ENCODE peak calls at places on chromosomes 7 and 10, in eight cellular contexts. W is right atrium auricular region, Z is dorsolateral prefrontal cortex, Y is ovary, F is fibroblast of lung, R is transverse colon, C is astrocyte, O is RWPE2. L is an unnamed sample.

GRCh38 chr10:1604246-1604645 is 133.1 kb downstream of the ADARB2 start:
- DNase-seq in W (no peak), Z (no peak), Y (no peak), F (no peak), R (no peak), C (no peak), O (no peak), L (no peak)

GRCh38 chr10:3068201-3068967 is 1.0 kb downstream of the PFKP start:
- DNase-seq in W (peak), Z (peak), Y (peak), F (peak), R (peak), C (peak), O (no peak), L (peak)

GRCh38 chr7:131556912-131557457 is 557 bp upstream of the PODXL start:
- DNase-seq in W (no peak), Z (no peak), Y (no peak), F (no peak), R (no peak), C (no peak), O (no peak), L (no peak)

GRCh38 chr7:33425385-33425784 is 296.0 kb downstream of the BBS9 start:
- DNase-seq in W (no peak), Z (no peak), Y (no peak), F (peak), R (no peak), C (no peak), O (no peak), L (no peak)

GRCh38 chr10:6647811-6648526 is 67.9 kb upstream of the PRKCQ start:
- DNase-seq in W (no peak), Z (peak), Y (no peak), F (peak), R (peak), C (peak), O (peak), L (no peak)

GRCh38 chr10:133142523-133143199 is 17.4 kb upstream of the KNDC1 start:
- DNase-seq in W (no peak), Z (no peak), Y (no peak), F (no peak), R (no peak), C (no peak), O (peak), L (peak)

GRCh38 chr10:88975377-88975720 is 15.2 kb upstream of the FAS start:
- DNase-seq in W (no peak), Z (no peak), Y (no peak), F (no peak), R (no peak), C (no peak), O (no peak), L (no peak)

GRCh38 chr7:129958643-129959479 is 6.1 kb upstream of the UBE2H start:
- DNase-seq in W (peak), Z (no peak), Y (no peak), F (peak), R (peak), C (peak), O (peak), L (peak)

GRCh38 chr7:104962781-104963180 is 51.2 kb upstream of the KMT2E start:
- DNase-seq in W (no peak), Z (no peak), Y (no peak), F (no peak), R (no peak), C (no peak), O (peak), L (no peak)

GRCh38 chr7:24907311-24907886 is 72.6 kb downstream of the OSBPL3 start:
- DNase-seq in W (no peak), Z (no peak), Y (no peak), F (peak), R (no peak), C (peak), O (no peak), L (no peak)

GRCh38 chr10:111277685-111278084 is 200.9 kb downstream of the ADRA2A start:
- DNase-seq in W (no peak), Z (no peak), Y (no peak), F (no peak), R (no peak), C (no peak), O (no peak), L (no peak)

GRCh38 chr7:7662527-7662926 is 22.0 kb downstream of the UMAD1 start:
- DNase-seq in W (no peak), Z (no peak), Y (no peak), F (peak), R (no peak), C (no peak), O (no peak), L (no peak)

GRCh38 chr10:93622942-93623341 is 10.6 kb downstream of the PDE6C start:
- DNase-seq in W (no peak), Z (no peak), Y (no peak), F (no peak), R (no peak), C (no peak), O (no peak), L (no peak)

GRCh38 chr10:132142396-132143161 is 44.2 kb upstream of the DPYSL4 start:
- DNase-seq in W (no peak), Z (peak), Y (peak), F (no peak), R (peak), C (no peak), O (no peak), L (peak)

GRCh38 chr7:82358923-82359322 is 84.7 kb downstream of the CACNA2D1 start:
- DNase-seq in W (no peak), Z (no peak), Y (no peak), F (no peak), R (no peak), C (no peak), O (no peak), L (no peak)

GRCh38 chr7:138565451-138566114 is 105.5 kb downstream of the TRIM24 start:
- DNase-seq in W (no peak), Z (no peak), Y (no peak), F (peak), R (no peak), C (peak), O (no peak), L (peak)

GRCh38 chr10:60759181-60759580 is 19.1 kb upstream of the CDK1 start:
- DNase-seq in W (no peak), Z (no peak), Y (no peak), F (no peak), R (no peak), C (no peak), O (no peak), L (no peak)

GRCh38 chr7:50821457-50821977 is 38.8 kb upstream of the GRB10 start:
- DNase-seq in W (no peak), Z (no peak), Y (no peak), F (no peak), R (no peak), C (peak), O (no peak), L (no peak)

GRCh38 chr10:60048146-60048545 is 141.8 kb upstream of the CCDC6 start:
- DNase-seq in W (no peak), Z (no peak), Y (no peak), F (no peak), R (peak), C (peak), O (no peak), L (no peak)

GRCh38 chr10:2978111-2978510 is 89.2 kb upstream of the PFKP start:
- DNase-seq in W (no peak), Z (no peak), Y (no peak), F (peak), R (no peak), C (peak), O (no peak), L (no peak)

GRCh38 chr10:79067241-79068202 is 1.2 kb upstream of the ZMIZ1 start:
- DNase-seq in W (peak), Z (peak), Y (peak), F (peak), R (peak), C (peak), O (no peak), L (peak)

GRCh38 chr10:71502221-71502620 is 105.5 kb downstream of the CDH23 start:
- DNase-seq in W (no peak), Z (no peak), Y (no peak), F (no peak), R (no peak), C (no peak), O (no peak), L (no peak)

GRCh38 chr7:44678096-44678467 is 70.6 kb upstream of the ZMIZ2 start:
- DNase-seq in W (peak), Z (no peak), Y (no peak), F (no peak), R (no peak), C (peak), O (no peak), L (peak)

GRCh38 chr10:130042386-130042785 is 68.2 kb downstream of the C10orf143 start:
- DNase-seq in W (no peak), Z (no peak), Y (no peak), F (no peak), R (no peak), C (no peak), O (no peak), L (no peak)

GRCh38 chr7:133274265-133274664 is 21.4 kb downstream of the EXOC4 start:
- DNase-seq in W (no peak), Z (no peak), Y (no peak), F (no peak), R (no peak), C (no peak), O (no peak), L (no peak)

GRCh38 chr10:133201151-133201947 is 28.7 kb upstream of the UTF1 start:
- DNase-seq in W (no peak), Z (no peak), Y (peak), F (no peak), R (no peak), C (no peak), O (no peak), L (peak)

GRCh38 chr10:110739811-110740271 is 95.7 kb downstream of the RBM20 start:
- DNase-seq in W (no peak), Z (no peak), Y (no peak), F (no peak), R (no peak), C (no peak), O (no peak), L (no peak)

DNA sequence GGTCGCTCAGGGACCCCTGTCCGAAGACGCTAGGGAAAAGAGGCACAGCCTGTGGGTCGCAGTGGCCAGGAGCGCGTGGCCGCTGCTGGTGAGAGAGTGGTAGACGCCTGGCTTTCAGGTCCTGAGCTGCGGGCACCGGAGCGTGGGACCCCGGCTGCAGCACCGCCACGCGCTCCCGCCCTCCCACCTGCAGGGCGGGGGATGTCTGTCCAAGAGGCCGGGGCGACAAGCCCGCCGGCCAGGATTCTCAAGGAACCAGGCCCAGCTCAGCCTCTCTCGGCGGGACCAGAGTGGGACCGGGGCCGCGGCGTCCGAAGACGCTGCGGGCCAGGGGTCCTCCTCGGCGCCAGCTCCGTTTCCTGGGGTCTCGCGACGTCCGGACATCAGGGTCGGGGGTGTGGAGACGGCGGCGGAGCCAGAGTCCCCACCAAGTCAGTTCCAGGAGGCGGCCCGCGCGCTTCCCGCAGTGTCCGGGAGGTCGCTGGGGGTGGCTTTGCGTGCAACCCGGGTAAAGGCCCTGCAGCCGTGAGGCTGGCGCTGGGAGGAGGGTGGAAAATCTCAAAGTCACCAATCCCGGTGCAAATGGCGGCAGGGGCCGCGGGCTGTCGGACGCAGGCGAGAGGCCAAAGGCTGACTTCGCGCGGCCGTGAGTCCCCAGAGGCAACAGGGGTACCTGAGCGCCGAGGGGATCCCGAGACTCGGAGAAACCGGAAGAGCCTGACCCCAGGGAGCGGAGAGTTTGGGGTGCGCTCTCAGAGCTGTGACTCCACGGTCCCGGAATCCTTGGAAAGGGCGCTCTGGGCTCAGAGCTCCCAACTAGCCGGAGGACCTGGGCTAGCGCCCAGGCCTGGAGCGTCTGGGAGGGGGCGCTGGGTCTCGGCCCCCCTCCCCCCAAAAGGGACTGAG is 5.4 kb downstream of the ZNF503 start:
- DNase-seq in W (no peak), Z (no peak), Y (peak), F (peak), R (peak), C (no peak), O (no peak), L (peak)
- H3K4me3 ChIP-seq in W (peak), Z (peak), Y (peak), F (peak), R (peak), C (peak), O (peak), L (peak)

DNA sequence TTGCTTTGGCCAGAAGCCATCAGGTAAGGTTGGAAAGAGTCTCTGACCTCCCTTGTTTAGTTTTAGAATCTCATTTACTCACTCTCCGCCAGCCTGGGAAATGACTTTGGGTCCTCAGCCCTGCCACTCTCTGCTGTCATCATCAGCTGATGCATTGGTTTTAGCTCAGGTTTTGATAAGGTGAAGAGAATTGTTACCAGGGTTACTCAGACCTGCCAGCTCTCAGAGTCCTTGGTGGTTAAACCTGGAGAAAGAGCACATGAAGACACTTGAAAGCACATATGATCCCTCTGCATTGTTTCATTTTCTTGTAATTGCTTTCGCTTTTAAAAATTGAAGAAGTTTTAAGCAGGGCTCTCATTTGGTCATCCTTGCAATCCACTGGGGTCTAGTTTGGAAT is 4.0 kb upstream of the CROT start:
- DNase-seq in W (no peak), Z (no peak), Y (no peak), F (no peak), R (no peak), C (no peak), O (no peak), L (no peak)
- H3K4me3 ChIP-seq in W (no peak), Z (no peak), Y (no peak), F (no peak), R (no peak), C (no peak), O (no peak), L (no peak)

GRCh38 chr10:28130267-28130666 is 131.4 kb upstream of the ODAD2 start:
- DNase-seq in W (no peak), Z (no peak), Y (no peak), F (peak), R (no peak), C (peak), O (no peak), L (no peak)
- H3K4me3 ChIP-seq in W (no peak), Z (no peak), Y (no peak), F (no peak), R (no peak), C (no peak), O (no peak), L (no peak)

GRCh38 chr7:27142562-27143021 is 889 bp downstream of the HOXA5 start:
- DNase-seq in W (no peak), Z (no peak), Y (no peak), F (no peak), R (no peak), C (no peak), O (no peak), L (no peak)

GRCh38 chr7:27143022-27143949 is at the start of gene HOXA5:
- DNase-seq in W (no peak), Z (no peak), Y (no peak), F (peak), R (peak), C (peak), O (no peak), L (no peak)

GRCh38 chr7:27144799-27145166 is 1.3 kb upstream of the HOXA5 start:
- DNase-seq in W (no peak), Z (no peak), Y (no peak), F (no peak), R (peak), C (no peak), O (no peak), L (peak)

GRCh38 chr7:27145167-27145883 is 1.8 kb upstream of the HOXA5 start:
- DNase-seq in W (no peak), Z (no peak), Y (no peak), F (no peak), R (no peak), C (no peak), O (no peak), L (peak)

DNA sequence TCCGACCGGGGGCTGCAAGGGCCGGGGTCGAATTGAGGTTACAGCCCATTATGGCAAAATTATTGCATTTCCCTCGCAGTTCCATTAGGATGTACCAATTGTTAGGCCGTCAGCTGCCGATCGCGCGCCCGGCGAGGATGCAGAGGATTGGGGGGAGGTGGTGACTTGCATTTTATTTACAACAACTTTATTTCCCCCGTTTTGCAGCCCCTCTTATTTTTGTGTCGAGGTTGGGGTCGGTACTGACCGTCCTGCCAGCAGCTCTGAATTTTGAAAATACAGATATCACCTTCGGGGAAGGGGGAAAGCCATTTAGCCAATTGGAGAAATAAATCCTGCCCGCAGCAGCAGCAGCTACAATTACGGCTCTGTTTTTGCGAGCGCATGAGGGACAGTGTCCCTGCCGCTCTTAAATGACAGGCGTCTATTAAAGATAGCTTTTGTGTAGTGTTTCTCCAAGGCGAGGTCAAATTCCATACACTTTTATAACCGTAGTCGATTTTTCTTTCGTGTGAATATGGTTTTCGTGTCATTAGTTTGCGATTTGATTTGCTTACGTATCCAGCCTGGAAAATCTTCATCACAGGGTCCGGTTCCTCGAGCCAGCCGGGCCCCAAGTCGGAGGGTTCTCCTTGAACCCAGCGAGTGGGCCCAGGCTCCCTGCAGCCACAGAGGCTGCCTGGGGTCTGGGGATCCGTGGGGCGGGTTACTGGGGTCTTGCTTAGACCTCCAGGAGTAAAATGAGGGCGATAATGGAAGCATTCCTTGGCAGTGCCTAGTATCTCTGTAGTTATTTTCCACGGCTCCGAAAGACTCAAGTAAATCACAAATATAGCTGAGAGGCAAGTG is 693 bp upstream of the HOXA5 start:
- DNase-seq in W (no peak), Z (no peak), Y (no peak), F (peak), R (peak), C (no peak), O (no peak), L (peak)
- H3K4me3 ChIP-seq in W (peak), Z (no peak), Y (no peak), F (peak), R (peak), C (no peak), O (peak), L (peak)

GRCh38 chr7:98771519-98772241 is 98.1 kb downstream of the TMEM130 start:
- DNase-seq in W (no peak), Z (peak), Y (peak), F (peak), R (peak), C (peak), O (no peak), L (peak)
- H3K4me3 ChIP-seq in W (no peak), Z (no peak), Y (no peak), F (no peak), R (no peak), C (peak), O (no peak), L (no peak)

GRCh38 chr7:150799741-150800575 is at the start of gene TMEM176B:
- DNase-seq in W (no peak), Z (no peak), Y (peak), F (no peak), R (peak), C (no peak), O (no peak), L (peak)
- H3K4me3 ChIP-seq in W (peak), Z (peak), Y (peak), F (no peak), R (peak), C (no peak), O (no peak), L (peak)

DNA sequence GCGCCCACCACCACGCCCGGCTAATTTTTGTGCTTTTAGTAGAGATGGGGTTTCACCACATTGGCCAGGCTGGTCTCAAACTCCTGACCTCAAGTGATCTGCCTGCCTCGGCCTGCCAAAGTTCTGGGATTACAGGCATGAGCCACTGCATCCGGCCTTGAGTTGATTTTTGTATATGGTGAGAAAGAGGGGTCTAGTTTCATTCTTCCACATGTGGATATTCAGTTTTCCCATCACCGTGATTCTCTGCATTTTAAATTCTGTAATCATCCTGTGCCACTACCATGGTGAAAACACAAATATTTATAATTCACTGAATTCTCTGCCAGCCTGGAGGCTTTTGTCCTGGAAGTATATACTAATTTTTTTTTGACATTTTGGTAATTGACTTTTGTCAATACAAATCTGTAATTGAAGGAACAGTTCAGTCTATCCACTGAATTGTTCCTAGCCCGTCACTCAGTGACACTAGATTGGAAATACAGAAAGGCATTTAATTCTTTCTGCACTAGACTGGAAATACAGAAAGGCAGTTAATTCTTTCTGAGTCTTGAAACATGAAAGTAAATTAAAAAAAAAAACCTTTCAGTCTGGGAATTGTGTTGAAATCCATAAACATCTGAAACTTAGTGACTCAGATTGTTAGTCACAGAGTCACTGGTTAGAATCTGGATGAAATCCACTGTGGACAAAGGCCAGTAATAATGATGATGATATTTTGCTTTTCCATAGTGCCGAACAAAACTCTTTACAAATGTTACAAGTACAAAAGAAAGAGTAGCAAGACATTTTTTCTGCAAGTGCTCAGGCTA is 5.4 kb upstream of the PRTFDC1 start:
- DNase-seq in W (no peak), Z (no peak), Y (no peak), F (peak), R (no peak), C (peak), O (no peak), L (no peak)
- H3K4me3 ChIP-seq in W (no peak), Z (peak), Y (no peak), F (peak), R (no peak), C (peak), O (no peak), L (no peak)

DNA sequence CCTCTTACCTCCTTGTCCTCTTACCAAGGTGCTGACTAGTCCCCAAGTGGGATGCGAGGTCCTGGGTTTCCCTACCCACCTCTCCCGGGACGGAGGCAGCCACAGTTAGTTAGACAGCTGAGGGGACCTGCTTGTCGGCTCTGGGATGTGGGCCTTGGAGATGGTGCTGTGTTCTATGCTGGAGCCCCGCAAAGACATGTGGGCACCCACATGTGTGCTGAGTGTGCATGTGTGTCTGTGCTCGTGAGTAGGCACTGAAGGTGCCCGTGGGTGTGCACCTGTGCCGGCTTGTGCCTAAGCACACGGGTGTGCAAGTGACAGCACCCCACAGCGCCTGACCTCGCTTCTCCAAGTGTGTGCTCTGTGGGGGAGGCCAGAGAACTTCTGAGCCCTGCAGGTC is 62.2 kb downstream of the NEURL1 start:
- DNase-seq in W (no peak), Z (no peak), Y (no peak), F (no peak), R (no peak), C (no peak), O (no peak), L (no peak)
- H3K4me3 ChIP-seq in W (peak), Z (peak), Y (peak), F (no peak), R (peak), C (no peak), O (peak), L (no peak)

L was measured in left lung.